ENCODE peak calls at places on chromosomes 7 and 10, in four cellular contexts. Q is mammary epithelial cell, H is H9, K is A549. N is an unnamed sample.

GRCh38 chr7:100886142-100886935 is 3.2 kb downstream of the UFSP1 start:
- DNase-seq in Q (no peak), H (no peak), K (no peak), N (no peak)

GRCh38 chr10:21134645-21135395 is 237.7 kb upstream of the NEBL start:
- DNase-seq in Q (peak; percentile 88), H (no peak), K (peak; percentile 81), N (no peak)

GRCh38 chr10:32905466-32905865 is 52.6 kb downstream of the ITGB1 start:
- DNase-seq in Q (no peak), H (no peak), K (no peak), N (no peak)

GRCh38 chr7:134480730-134481129 is 21.8 kb upstream of the AKR1B1 start:
- DNase-seq in Q (peak; percentile 36), H (peak; percentile 42), K (peak; percentile 59), N (no peak)

GRCh38 chr7:114548576-114548975 is 134.0 kb downstream of the FOXP2 start:
- DNase-seq in Q (no peak), H (no peak), K (no peak), N (no peak)

GRCh38 chr10:69407621-69408301 is 9.0 kb downstream of the TACR2 start:
- DNase-seq in Q (no peak), H (peak; percentile 62), K (peak; percentile 68), N (no peak)

GRCh38 chr7:153324094-153324493 is 564.5 kb downstream of the ACTR3B start:
- DNase-seq in Q (no peak), H (no peak), K (no peak), N (no peak)

GRCh38 chr10:33180390-33180789 is 154.1 kb downstream of the NRP1 start:
- DNase-seq in Q (no peak), H (no peak), K (no peak), N (no peak)

GRCh38 chr10:98106531-98106930 is 27.9 kb upstream of the R3HCC1L start:
- DNase-seq in Q (peak; percentile 55), H (no peak), K (no peak), N (no peak)

GRCh38 chr7:36787933-36788378 is 63.7 kb upstream of the AOAH start:
- DNase-seq in Q (no peak), H (no peak), K (no peak), N (no peak)
- H3K4me2 ChIP-seq in Q (no peak overlapping the region), H (no peak overlapping the region), K (no peak overlapping the region), N (no peak overlapping the region)

DNA sequence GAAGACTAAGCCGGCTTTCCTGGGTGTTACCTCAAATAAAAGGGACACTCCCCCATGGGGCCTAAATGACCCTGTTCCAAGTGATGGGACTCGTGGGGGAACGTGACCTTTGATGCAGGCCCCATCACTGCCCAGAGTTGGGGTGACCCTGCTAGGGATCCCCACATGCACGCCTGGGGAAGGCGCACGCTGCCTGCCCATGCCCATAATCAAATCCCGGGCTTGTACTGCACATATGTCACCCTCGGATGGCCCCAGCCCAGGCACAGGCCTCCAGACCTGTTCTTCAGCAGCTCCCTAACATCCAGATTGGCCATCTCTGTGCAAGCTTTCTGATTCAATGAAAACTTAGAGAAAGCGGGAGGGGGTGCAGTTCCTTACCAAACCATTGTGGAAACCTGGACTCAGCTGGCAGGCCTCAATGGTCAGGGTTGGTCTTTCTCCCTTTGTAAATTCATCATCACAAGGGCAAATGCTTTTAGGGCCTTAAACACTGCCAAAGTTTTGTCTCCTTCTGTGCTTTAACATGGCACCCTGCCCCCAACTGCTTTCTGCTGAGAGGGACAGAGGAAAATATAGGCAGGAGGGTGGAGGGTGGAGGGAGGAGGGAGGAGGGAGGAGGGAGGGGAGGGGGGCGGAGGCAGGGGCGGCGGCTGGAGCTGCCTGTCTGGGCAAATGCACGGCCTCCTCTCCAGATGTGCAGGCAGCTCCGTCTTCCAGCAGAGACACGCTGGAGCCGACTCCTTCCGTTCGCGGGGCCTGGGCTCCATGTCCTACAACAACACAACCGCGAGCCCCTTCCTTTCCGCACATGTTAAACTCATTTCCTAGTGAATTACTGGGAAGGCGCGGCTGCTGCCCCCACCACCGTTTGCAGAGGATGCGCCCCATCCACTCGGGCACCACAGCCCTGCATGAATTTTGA is 14.4 kb downstream of the EBF3 start:
- DNase-seq in Q (no peak), H (peak; percentile 75), K (no peak), N (peak; percentile 21)
- H3K4me2 ChIP-seq in Q (no peak overlapping the region), H (peak overlapping the region; percentile 36), K (no peak overlapping the region), N (peak overlapping the region; percentile 30)

GRCh38 chr7:71411475-71411874 is 279.5 kb downstream of the GALNT17 start:
- DNase-seq in Q (no peak), H (no peak), K (no peak), N (no peak)

GRCh38 chr7:71419546-71420337 is 287.8 kb downstream of the GALNT17 start:
- DNase-seq in Q (no peak), H (no peak), K (no peak), N (no peak)

GRCh38 chr7:71409550-71410157 is 277.7 kb downstream of the GALNT17 start:
- DNase-seq in Q (no peak), H (no peak), K (no peak), N (no peak)

DNA sequence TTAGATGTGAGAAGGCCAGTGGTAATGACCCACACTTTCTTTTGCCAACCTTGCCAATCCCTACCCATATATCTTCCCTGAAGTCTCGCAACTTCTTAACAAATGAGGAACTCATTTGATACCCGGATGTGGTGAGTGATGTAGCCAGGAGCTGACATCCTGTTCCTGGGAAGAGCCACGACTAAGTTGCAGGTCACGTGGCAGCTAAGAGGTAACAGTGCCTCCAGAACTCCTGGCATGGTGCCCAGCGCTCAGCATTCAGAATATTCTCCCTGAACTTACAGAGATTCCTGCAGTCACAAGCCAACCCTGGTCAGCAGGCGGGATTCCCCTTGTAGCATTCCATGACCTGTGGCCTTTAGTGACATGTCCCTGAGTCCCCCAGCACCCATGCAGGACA is 282.5 kb downstream of the GALNT17 start:
- DNase-seq in Q (no peak), H (no peak), K (no peak), N (no peak)
- H3K4me2 ChIP-seq in Q (no peak overlapping the region), H (no peak overlapping the region), K (no peak overlapping the region), N (no peak overlapping the region)

DNA sequence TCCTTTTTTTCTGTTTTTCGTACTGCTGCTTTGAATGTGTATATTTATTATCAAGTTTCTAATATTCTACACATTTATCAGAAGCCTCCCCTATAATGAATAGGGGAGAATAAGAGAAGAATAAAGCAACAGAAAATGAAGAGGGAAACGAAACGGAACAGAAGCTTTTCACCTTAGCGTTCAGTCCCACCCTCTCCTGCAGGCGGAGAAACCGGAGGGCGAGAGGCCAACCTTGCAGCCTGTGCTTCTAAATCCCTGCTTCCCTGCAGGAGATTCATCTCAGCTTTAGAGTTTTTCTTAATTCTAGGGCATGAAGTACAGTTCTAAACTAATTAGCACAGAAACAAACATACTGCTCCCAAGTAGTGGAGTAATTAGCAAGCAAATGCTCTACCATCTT is 107.2 kb downstream of the CUBN start:
- DNase-seq in Q (no peak), H (peak; percentile 44), K (no peak), N (no peak)
- H3K4me2 ChIP-seq in Q (no peak overlapping the region), H (no peak overlapping the region), K (no peak overlapping the region), N (no peak overlapping the region)

DNA sequence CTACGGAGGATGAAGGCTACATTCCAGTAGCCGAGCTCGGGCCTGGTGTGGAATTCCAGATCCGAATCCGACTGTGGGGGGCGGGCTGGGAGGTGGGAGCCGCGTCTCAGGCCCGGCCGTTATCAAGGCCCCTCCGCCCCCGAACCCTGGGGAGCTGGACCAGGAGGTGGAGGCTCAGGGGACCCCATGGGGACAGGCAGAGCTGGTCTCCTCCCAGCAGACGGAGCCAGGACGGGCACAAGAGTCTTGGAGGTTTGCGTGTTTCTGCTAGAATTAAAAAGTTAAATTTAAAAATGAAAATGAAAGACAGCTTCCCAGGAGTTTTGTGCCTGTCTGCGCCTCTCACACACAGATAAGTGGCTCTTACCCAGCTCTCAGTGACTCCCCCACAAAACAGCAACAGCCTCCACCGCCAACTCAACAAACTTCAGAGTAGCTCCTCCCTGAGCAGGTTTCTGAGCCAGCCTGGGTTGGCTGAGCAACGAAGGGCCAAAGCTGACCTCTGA is 5.1 kb upstream of the UTF1 start:
- DNase-seq in Q (no peak), H (no peak), K (no peak), N (no peak)
- H3K4me2 ChIP-seq in Q (no peak overlapping the region), H (no peak overlapping the region), K (no peak overlapping the region), N (no peak overlapping the region)

DNA sequence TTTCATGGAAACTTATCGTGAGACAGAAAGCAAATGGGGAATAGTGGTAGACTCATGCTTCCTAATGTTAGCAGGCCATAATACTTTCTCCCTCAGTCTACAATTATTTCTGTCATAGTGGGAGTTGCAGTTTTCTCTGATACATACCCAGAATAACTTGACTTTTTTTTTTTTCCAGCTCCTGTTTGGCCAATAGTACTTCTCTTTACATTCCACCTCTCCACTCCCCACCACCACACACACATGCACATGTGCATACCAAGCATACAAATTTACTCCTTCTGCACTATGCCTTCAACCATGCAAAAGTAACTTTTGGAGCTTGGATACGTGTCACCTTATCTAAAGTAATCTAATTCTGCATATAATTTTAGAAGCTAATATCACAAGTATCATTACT is 48.8 kb downstream of the TES start:
- DNase-seq in Q (no peak), H (no peak), K (peak; percentile 39), N (no peak)
- H3K4me2 ChIP-seq in Q (peak overlapping the region; percentile 35), H (no peak overlapping the region), K (peak overlapping the region; percentile 58), N (no peak overlapping the region)

DNA sequence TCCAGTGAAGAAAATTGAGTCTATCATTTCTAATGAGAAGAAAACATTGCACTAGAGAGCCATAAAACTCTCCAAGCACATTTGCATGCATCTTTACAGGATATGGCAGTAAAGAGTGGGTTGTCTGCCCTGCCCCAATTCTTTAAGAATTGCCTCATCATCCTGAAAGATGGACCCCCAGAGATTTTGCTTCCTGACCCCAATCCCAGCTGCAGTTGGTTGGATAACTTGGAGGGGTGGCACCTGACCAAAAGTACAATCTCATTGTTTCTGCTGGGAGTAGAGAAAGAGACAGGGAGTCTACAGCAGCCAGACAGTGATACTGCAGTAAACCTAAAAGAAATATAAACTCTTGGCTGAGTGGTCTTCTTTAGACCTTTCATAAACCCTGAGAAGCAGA is 49.1 kb upstream of the ADCY1 start:
- DNase-seq in Q (no peak), H (no peak), K (no peak), N (no peak)
- H3K4me2 ChIP-seq in Q (no peak overlapping the region), H (no peak overlapping the region), K (no peak overlapping the region), N (no peak overlapping the region)

DNA sequence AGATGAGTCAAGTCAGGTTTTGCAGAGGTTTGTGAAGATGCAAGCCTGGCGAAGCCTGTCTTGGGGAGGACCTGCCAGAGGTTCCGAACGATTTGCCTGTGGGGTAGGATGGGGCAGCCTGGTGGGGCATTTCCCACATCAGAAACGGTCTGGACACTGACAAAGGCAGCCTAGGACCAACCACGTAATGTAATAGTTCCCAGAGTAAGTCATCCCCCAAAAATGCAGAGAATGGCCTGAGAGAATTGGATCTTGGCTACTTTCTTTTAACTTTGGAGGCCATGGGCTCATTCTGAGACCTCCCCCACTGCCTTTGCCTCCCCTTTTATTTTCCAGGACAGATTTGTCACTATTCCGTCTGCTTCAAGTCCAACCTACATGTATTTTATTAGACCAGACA is 168.9 kb upstream of the SH2B2 start:
- DNase-seq in Q (no peak), H (no peak), K (no peak), N (no peak)
- H3K4me2 ChIP-seq in Q (no peak overlapping the region), H (no peak overlapping the region), K (no peak overlapping the region), N (no peak overlapping the region)

GRCh38 chr7:131553906-131554305 is 2.5 kb downstream of the PODXL start:
- DNase-seq in Q (no peak), H (no peak), K (no peak), N (no peak)

GRCh38 chr7:131556055-131556911 is at the start of gene PODXL:
- DNase-seq in Q (peak; percentile 41), H (peak; percentile 82), K (peak; percentile 57), N (peak; percentile 75)

GRCh38 chr7:131556912-131557457 is 557 bp upstream of the PODXL start:
- DNase-seq in Q (no peak), H (peak; percentile 69), K (no peak), N (no peak)

GRCh38 chr7:131555565-131556054 is 818 bp downstream of the PODXL start:
- DNase-seq in Q (no peak), H (no peak), K (no peak), N (no peak)

GRCh38 chr7:131554880-131555516 is 1.4 kb downstream of the PODXL start:
- DNase-seq in Q (no peak), H (no peak), K (no peak), N (no peak)
- H3K4me2 ChIP-seq in Q (no peak overlapping the region), H (peak overlapping the region; percentile 82), K (peak overlapping the region; percentile 100), N (peak overlapping the region; percentile 87)